ENCODE peak calls at places on chromosome 18, in five cellular contexts. L is DMS79 treated with DMSO at 0.1 percent for 48 hours; K is stimulated activated CD4-positive, alpha-beta T cell treated with anti-CD3 and anti-CD28 coated beads, Interleukin-4, amount 100 ng/mL, for 48 hours; W is activated CD8-positive, alpha-beta memory T cell treated with anti-CD3 and anti-CD28 coated beads for 4 hours; R is C1 segment of cervical spinal cord. I is an unnamed sample.

GRCh38 chr18:25019086-25019860 is 332.7 kb downstream of the ZNF521 start:
- DNase-seq in L (no peak), K (no peak), W (no peak), R (no peak), I (no peak)

GRCh38 chr18:57444301-57444759 is 9.2 kb downstream of the ONECUT2 start:
- DNase-seq in L (no peak), K (no peak), W (no peak), R (no peak), I (no peak)

GRCh38 chr18:63928331-63928730 is 20.6 kb downstream of the SERPINB10 start:
- DNase-seq in L (no peak), K (no peak), W (no peak), R (no peak), I (no peak)

GRCh38 chr18:1104265-1104792 is 199.7 kb downstream of the ADCYAP1 start:
- DNase-seq in L (no peak), K (no peak), W (no peak), R (no peak), I (no peak)

GRCh38 chr18:33596178-33596854 is 18.3 kb downstream of the ASXL3 start:
- DNase-seq in L (no peak), K (no peak), W (no peak), R (no peak), I (no peak)

GRCh38 chr18:64618390-64618789 is 469.5 kb upstream of the LINC00305 start:
- DNase-seq in L (no peak), K (no peak), W (no peak), R (no peak), I (no peak)

GRCh38 chr18:56458770-56459450 is 179.5 kb downstream of the TXNL1 start:
- DNase-seq in L (peak; percentile 32), K (no peak), W (no peak), R (no peak), I (no peak)

GRCh38 chr18:23982154-23983071 is 32.1 kb upstream of the TTC39C start:
- DNase-seq in L (no peak), K (no peak), W (no peak), R (no peak), I (no peak)